ENCODE peak calls at places on chromosome 4, in five cellular contexts. One of them, this sample, is unnamed.

GRCh38 chr4:11471613-11472012 is 42.9 kb upstream of the HS3ST1 start:
- DNase-seq in colonic mucosa: peak; percentile 35
- DNase-seq in lower lobe of right lung: no peak
- DNase-seq in A549: no peak
- DNase-seq in heart right ventricle: no peak
- DNase-seq in this sample: no peak

GRCh38 chr4:37953620-37954325 is 6.4 kb upstream of the PTTG2 start:
- DNase-seq in colonic mucosa: no peak
- DNase-seq in lower lobe of right lung: no peak
- DNase-seq in A549: no peak
- DNase-seq in heart right ventricle: no peak
- DNase-seq in this sample: no peak

GRCh38 chr4:128068927-128069326 is 7.8 kb downstream of the LARP1B start:
- DNase-seq in colonic mucosa: no peak
- DNase-seq in lower lobe of right lung: no peak
- DNase-seq in A549: peak; percentile 13
- DNase-seq in heart right ventricle: no peak
- DNase-seq in this sample: no peak

GRCh38 chr4:122617597-122618593 is 3.0 kb downstream of the IL21 start:
- DNase-seq in colonic mucosa: no peak
- DNase-seq in lower lobe of right lung: no peak
- DNase-seq in A549: no peak
- DNase-seq in heart right ventricle: no peak
- DNase-seq in this sample: no peak

GRCh38 chr4:38889143-38889542 is 21.5 kb downstream of the FAM114A1 start:
- DNase-seq in colonic mucosa: no peak
- DNase-seq in lower lobe of right lung: no peak
- DNase-seq in A549: no peak
- DNase-seq in heart right ventricle: no peak
- DNase-seq in this sample: no peak

GRCh38 chr4:76449824-76450223 is 14.8 kb downstream of the SHROOM3 start:
- DNase-seq in colonic mucosa: no peak
- DNase-seq in lower lobe of right lung: no peak
- DNase-seq in A549: no peak
- DNase-seq in heart right ventricle: no peak
- DNase-seq in this sample: no peak

GRCh38 chr4:504076-504475 is 5.1 kb downstream of the PIGG start:
- DNase-seq in colonic mucosa: no peak
- DNase-seq in lower lobe of right lung: no peak
- DNase-seq in A549: no peak
- DNase-seq in heart right ventricle: no peak
- DNase-seq in this sample: no peak

GRCh38 chr4:79831701-79832514 is 241.1 kb downstream of the ANTXR2 start:
- DNase-seq in colonic mucosa: no peak
- DNase-seq in lower lobe of right lung: no peak
- DNase-seq in A549: no peak
- DNase-seq in heart right ventricle: no peak
- DNase-seq in this sample: no peak

GRCh38 chr4:184475096-184475461 is 729 bp upstream of the IRF2 start:
- DNase-seq in colonic mucosa: peak; percentile 58
- DNase-seq in lower lobe of right lung: peak; percentile 64
- DNase-seq in A549: peak; percentile 28
- DNase-seq in heart right ventricle: peak; percentile 30
- DNase-seq in this sample: peak; percentile 82

GRCh38 chr4:46839128-46839527 is 69.9 kb downstream of the COX7B2 start:
- DNase-seq in colonic mucosa: no peak
- DNase-seq in lower lobe of right lung: no peak
- DNase-seq in A549: no peak
- DNase-seq in heart right ventricle: no peak
- DNase-seq in this sample: no peak

GRCh38 chr4:184384810-184385557 is 89.4 kb downstream of the IRF2 start:
- DNase-seq in colonic mucosa: no peak
- DNase-seq in lower lobe of right lung: no peak
- DNase-seq in A549: no peak
- DNase-seq in heart right ventricle: no peak
- DNase-seq in this sample: no peak

GRCh38 chr4:176709417-176709816 is 83.3 kb downstream of the VEGFC start:
- DNase-seq in colonic mucosa: no peak
- DNase-seq in lower lobe of right lung: no peak
- DNase-seq in A549: no peak
- DNase-seq in heart right ventricle: no peak
- DNase-seq in this sample: no peak

GRCh38 chr4:52861171-52861873 is 795 bp upstream of the RASL11B start:
- DNase-seq in colonic mucosa: peak; percentile 25
- DNase-seq in lower lobe of right lung: no peak
- DNase-seq in A549: no peak
- DNase-seq in heart right ventricle: no peak
- DNase-seq in this sample: no peak

GRCh38 chr4:168408620-168409019 is 71.7 kb downstream of the DDX60L start:
- DNase-seq in colonic mucosa: peak; percentile 40
- DNase-seq in lower lobe of right lung: no peak
- DNase-seq in A549: no peak
- DNase-seq in heart right ventricle: no peak
- DNase-seq in this sample: peak; percentile 69

GRCh38 chr4:140117946-140118345 is 36.0 kb downstream of the MAML3 start:
- DNase-seq in colonic mucosa: no peak
- DNase-seq in lower lobe of right lung: no peak
- DNase-seq in A549: no peak
- DNase-seq in heart right ventricle: no peak
- DNase-seq in this sample: no peak

GRCh38 chr4:11182586-11183357 is 245.9 kb downstream of the HS3ST1 start:
- DNase-seq in colonic mucosa: no peak
- DNase-seq in lower lobe of right lung: no peak
- DNase-seq in A549: no peak
- DNase-seq in heart right ventricle: no peak
- DNase-seq in this sample: no peak

GRCh38 chr4:55947912-55948725 is 626 bp upstream of the CEP135 start:
- DNase-seq in colonic mucosa: peak; percentile 27
- DNase-seq in lower lobe of right lung: no peak
- DNase-seq in A549: peak; percentile 18
- DNase-seq in heart right ventricle: no peak
- DNase-seq in this sample: no peak

GRCh38 chr4:175339100-175339707 is 421.0 kb downstream of the ADAM29 start:
- DNase-seq in colonic mucosa: no peak
- DNase-seq in lower lobe of right lung: no peak
- DNase-seq in A549: no peak
- DNase-seq in heart right ventricle: no peak
- DNase-seq in this sample: no peak

GRCh38 chr4:139770361-139770760 is 104.7 kb downstream of the MGST2 start:
- DNase-seq in colonic mucosa: no peak
- DNase-seq in lower lobe of right lung: no peak
- DNase-seq in A549: no peak
- DNase-seq in heart right ventricle: no peak
- DNase-seq in this sample: no peak

GRCh38 chr4:3711183-3712111 is 54.7 kb upstream of the ADRA2C start:
- DNase-seq in colonic mucosa: no peak
- DNase-seq in lower lobe of right lung: peak; percentile 32
- DNase-seq in A549: no peak
- DNase-seq in heart right ventricle: peak; percentile 2
- DNase-seq in this sample: peak; percentile 53
- H3K4me1 ChIP-seq in colonic mucosa: no peaks in the 10 kb centered on the region
- H3K4me1 ChIP-seq in lower lobe of right lung: no peaks in the 10 kb centered on the region
- H3K4me1 ChIP-seq in A549: no peaks in the 10 kb centered on the region
- H3K4me1 ChIP-seq in heart right ventricle: peaks cover 9% of the 10 kb centered on the region
- H3K4me1 ChIP-seq in this sample: peaks cover 33% of the 10 kb centered on the region

DNA sequence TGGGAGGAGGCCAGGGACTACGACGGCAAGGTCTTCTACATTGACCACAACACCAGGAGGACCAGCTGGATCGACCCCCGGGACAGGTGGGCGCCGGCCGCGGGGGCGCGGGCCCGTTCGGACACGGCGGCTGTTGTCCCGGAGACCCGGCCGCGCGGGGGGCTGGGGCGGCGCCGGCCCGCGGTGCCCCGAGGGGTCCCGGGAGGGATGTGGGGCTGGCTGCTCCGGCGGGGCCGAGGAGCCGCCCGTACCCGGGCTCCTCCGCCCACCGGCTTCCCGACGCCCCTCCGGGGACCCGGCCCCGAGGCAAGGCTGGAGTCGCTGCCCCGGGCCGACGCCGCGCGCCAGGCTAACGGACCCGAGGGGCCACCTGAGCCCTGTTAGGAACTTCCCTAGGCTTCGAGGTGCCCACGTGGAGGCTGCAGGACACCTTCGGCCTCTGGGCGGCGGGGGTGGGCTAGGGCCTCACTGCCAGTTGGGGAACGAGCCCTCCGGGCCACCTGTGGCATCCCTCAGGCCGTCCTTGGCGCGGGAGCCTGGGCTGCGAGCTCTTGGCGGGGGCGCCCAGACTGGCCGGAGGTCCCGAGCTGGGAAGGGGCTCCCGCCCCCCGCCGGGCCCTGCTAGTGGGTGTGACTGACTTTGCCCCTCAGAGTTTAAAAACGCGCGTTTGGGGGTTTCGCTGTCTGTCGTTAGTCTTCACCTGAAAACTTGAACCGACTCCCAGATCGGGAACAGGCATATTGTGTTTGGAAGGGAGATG is 660 bp downstream of the WWC2 start:
- DNase-seq in colonic mucosa: no peak
- DNase-seq in lower lobe of right lung: peak; percentile 67
- DNase-seq in A549: peak; percentile 38
- DNase-seq in heart right ventricle: peak; percentile 30
- DNase-seq in this sample: peak; percentile 68
- TF ChIP-seq CTCF in colonic mucosa: no peak
- TF ChIP-seq CTCF in lower lobe of right lung: peak; percentile 18
- TF ChIP-seq CTCF in A549: no peak
- TF ChIP-seq CTCF in heart right ventricle: peak; percentile 18
- TF ChIP-seq CTCF in this sample: no peak

DNA sequence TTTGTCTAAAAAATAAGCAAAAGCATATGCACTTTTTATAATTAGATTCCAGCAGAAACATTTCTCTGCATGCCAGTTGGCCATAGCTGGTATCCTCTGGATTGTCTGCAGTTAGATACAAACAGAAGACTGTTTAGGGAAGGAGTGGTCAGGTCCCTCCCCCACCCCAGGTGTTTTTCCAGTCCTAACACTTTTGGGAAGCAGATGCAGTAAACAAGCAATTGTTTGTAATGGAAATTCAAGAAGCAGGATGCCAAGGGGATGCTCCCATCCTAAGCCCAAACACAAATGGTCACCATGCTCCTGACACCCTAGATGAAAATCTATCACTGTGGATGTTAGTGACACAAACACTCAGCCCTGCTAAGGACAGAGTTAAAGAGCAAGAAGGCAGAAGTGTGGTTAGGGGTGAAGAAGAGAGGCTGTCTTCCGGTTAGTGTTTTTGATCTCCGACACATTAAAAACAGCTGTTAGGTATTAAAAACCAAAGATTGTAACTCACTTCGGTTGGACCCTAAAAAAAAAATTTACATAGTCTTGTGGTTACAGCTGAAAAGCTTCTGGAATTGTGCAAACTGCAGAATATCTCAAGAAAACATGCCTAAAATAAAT is 7.9 kb downstream of the LEF1 start:
- DNase-seq in colonic mucosa: no peak
- DNase-seq in lower lobe of right lung: no peak
- DNase-seq in A549: no peak
- DNase-seq in heart right ventricle: no peak
- DNase-seq in this sample: no peak
- H3K4me3 ChIP-seq in colonic mucosa: no peak overlapping the region
- H3K4me3 ChIP-seq in lower lobe of right lung: no peak overlapping the region
- H3K4me3 ChIP-seq in A549: no peak overlapping the region
- H3K4me3 ChIP-seq in heart right ventricle: no peak overlapping the region
- H3K4me3 ChIP-seq in this sample: no peak overlapping the region

GRCh38 chr4:145524535-145524934 is 42.9 kb downstream of the SMAD1 start:
- DNase-seq in colonic mucosa: no peak
- DNase-seq in lower lobe of right lung: no peak
- DNase-seq in A549: no peak
- DNase-seq in heart right ventricle: no peak
- DNase-seq in this sample: no peak

GRCh38 chr4:145521282-145521681 is 39.6 kb downstream of the SMAD1 start:
- DNase-seq in colonic mucosa: no peak
- DNase-seq in lower lobe of right lung: no peak
- DNase-seq in A549: no peak
- DNase-seq in heart right ventricle: no peak
- DNase-seq in this sample: no peak

GRCh38 chr4:145525291-145525740 is 43.7 kb downstream of the SMAD1 start:
- DNase-seq in colonic mucosa: no peak
- DNase-seq in lower lobe of right lung: no peak
- DNase-seq in A549: no peak
- DNase-seq in heart right ventricle: no peak
- DNase-seq in this sample: no peak

GRCh38 chr4:145520172-145520571 is 38.5 kb downstream of the SMAD1 start:
- DNase-seq in colonic mucosa: no peak
- DNase-seq in lower lobe of right lung: no peak
- DNase-seq in A549: no peak
- DNase-seq in heart right ventricle: no peak
- DNase-seq in this sample: no peak

GRCh38 chr4:145523117-145523516 is 41.5 kb downstream of the SMAD1 start:
- DNase-seq in colonic mucosa: no peak
- DNase-seq in lower lobe of right lung: no peak
- DNase-seq in A549: no peak
- DNase-seq in heart right ventricle: no peak
- DNase-seq in this sample: no peak
- H3K4me1 ChIP-seq in colonic mucosa: no peaks in the 10 kb centered on the region
- H3K4me1 ChIP-seq in lower lobe of right lung: peaks cover 9% of the 10 kb centered on the region
- H3K4me1 ChIP-seq in A549: no peaks in the 10 kb centered on the region
- H3K4me1 ChIP-seq in heart right ventricle: peaks cover 43% of the 10 kb centered on the region
- H3K4me1 ChIP-seq in this sample: no peaks in the 10 kb centered on the region

GRCh38 chr4:16508968-16509367 is 282.7 kb upstream of the TAPT1 start:
- DNase-seq in colonic mucosa: no peak
- DNase-seq in lower lobe of right lung: no peak
- DNase-seq in A549: no peak
- DNase-seq in heart right ventricle: no peak
- DNase-seq in this sample: no peak

GRCh38 chr4:16505726-16506125 is 279.5 kb upstream of the TAPT1 start:
- DNase-seq in colonic mucosa: no peak
- DNase-seq in lower lobe of right lung: no peak
- DNase-seq in A549: no peak
- DNase-seq in heart right ventricle: no peak
- DNase-seq in this sample: no peak
- TF ChIP-seq CTCF in colonic mucosa: no peak
- TF ChIP-seq CTCF in lower lobe of right lung: no peak
- TF ChIP-seq CTCF in A549: no peak
- TF ChIP-seq CTCF in heart right ventricle: peak; percentile 57
- TF ChIP-seq CTCF in this sample: peak; percentile 39

GRCh38 chr4:57077550-57078311 is 32.5 kb downstream of the IGFBP7 start:
- DNase-seq in colonic mucosa: no peak
- DNase-seq in lower lobe of right lung: no peak
- DNase-seq in A549: no peak
- DNase-seq in heart right ventricle: no peak
- DNase-seq in this sample: no peak

GRCh38 chr4:57080781-57081650 is 29.2 kb downstream of the IGFBP7 start:
- DNase-seq in colonic mucosa: no peak
- DNase-seq in lower lobe of right lung: no peak
- DNase-seq in A549: no peak
- DNase-seq in heart right ventricle: no peak
- DNase-seq in this sample: peak; percentile 90

GRCh38 chr4:57076646-57077045 is 33.5 kb downstream of the IGFBP7 start:
- DNase-seq in colonic mucosa: no peak
- DNase-seq in lower lobe of right lung: no peak
- DNase-seq in A549: no peak
- DNase-seq in heart right ventricle: no peak
- DNase-seq in this sample: no peak

GRCh38 chr4:57081651-57082349 is 28.4 kb downstream of the IGFBP7 start:
- DNase-seq in colonic mucosa: no peak
- DNase-seq in lower lobe of right lung: no peak
- DNase-seq in A549: no peak
- DNase-seq in heart right ventricle: no peak
- DNase-seq in this sample: no peak

GRCh38 chr4:57078685-57079521 is 31.3 kb downstream of the IGFBP7 start:
- DNase-seq in colonic mucosa: no peak
- DNase-seq in lower lobe of right lung: peak; percentile 58
- DNase-seq in A549: no peak
- DNase-seq in heart right ventricle: no peak
- DNase-seq in this sample: no peak
- H3K4me3 ChIP-seq in colonic mucosa: no peak overlapping the region
- H3K4me3 ChIP-seq in lower lobe of right lung: no peak overlapping the region
- H3K4me3 ChIP-seq in A549: peak overlapping the region; percentile 23
- H3K4me3 ChIP-seq in heart right ventricle: no peak overlapping the region
- H3K4me3 ChIP-seq in this sample: peak overlapping the region; percentile 30